ENCODE peak calls at places on chromosomes 1 and 21, in four cellular contexts. N is HL-60, C is lower lobe of right lung, Y is body of pancreas. G is an unnamed sample.
A peak's percentile ranks its signal among the peaks of the same experiment; 100 is the strongest.

GRCh38 chr1:37410815-37411214 is 63.6 kb upstream of the ZC3H12A start:
- DNase-seq in N (no peak), C (no peak), Y (no peak), G (no peak)

GRCh38 chr1:183914891-183915290 is 110.0 kb downstream of the RGL1 start:
- DNase-seq in N (no peak), C (no peak), Y (no peak), G (no peak)

GRCh38 chr1:41650176-41650519 is 165.7 kb upstream of the EDN2 start:
- DNase-seq in N (peak; percentile 61), C (peak; percentile 78), Y (no peak), G (peak; percentile 41)

GRCh38 chr1:181919729-181919991 is 141.9 kb downstream of the ZNF648 start:
- DNase-seq in N (no peak), C (no peak), Y (no peak), G (no peak)

GRCh38 chr1:203744008-203744972 is 20.7 kb upstream of the LAX1 start:
- DNase-seq in N (peak; percentile 73), C (no peak), Y (no peak), G (no peak)

GRCh38 chr1:66445492-66446181 is 88.3 kb upstream of the SGIP1 start:
- DNase-seq in N (peak; percentile 31), C (peak; percentile 47), Y (no peak), G (no peak)

GRCh38 chr1:116759636-116760035 is 5.4 kb downstream of the CD2 start:
- DNase-seq in N (no peak), C (no peak), Y (no peak), G (no peak)

GRCh38 chr1:2404142-2404889 is 8.0 kb downstream of the PEX10 start:
- DNase-seq in N (no peak), C (no peak), Y (no peak), G (no peak)

GRCh38 chr21:42522271-42522670 is 8.6 kb downstream of the SLC37A1 start:
- DNase-seq in N (no peak), C (no peak), Y (no peak), G (no peak)

GRCh38 chr1:42937836-42938595 is 20.7 kb downstream of the SLC2A1 start:
- DNase-seq in N (peak; percentile 60), C (no peak), Y (no peak), G (no peak)

GRCh38 chr1:92817986-92818764 is 13.7 kb upstream of the RPL5 start:
- DNase-seq in N (peak; percentile 34), C (no peak), Y (peak; percentile 19), G (no peak)

GRCh38 chr1:153631047-153632022 is 2.5 kb upstream of the CHTOP start:
- DNase-seq in N (no peak), C (no peak), Y (no peak), G (no peak)

GRCh38 chr1:115183158-115183557 is 93.9 kb upstream of the TSPAN2 start:
- DNase-seq in N (no peak), C (no peak), Y (no peak), G (no peak)

GRCh38 chr1:62357916-62358315 is 38.7 kb upstream of the KANK4 start:
- DNase-seq in N (no peak), C (no peak), Y (no peak), G (no peak)

GRCh38 chr21:39611547-39612190 is 1.1 kb upstream of the B3GALT5 start:
- DNase-seq in N (no peak), C (no peak), Y (peak; percentile 36), G (no peak)

GRCh38 chr1:155657463-155657862 is 31.1 kb downstream of the YY1AP1 start:
- DNase-seq in N (no peak), C (no peak), Y (no peak), G (no peak)

GRCh38 chr1:3676581-3677410 is 24.5 kb downstream of the TP73 start:
- DNase-seq in N (peak; percentile 64), C (no peak), Y (no peak), G (peak; percentile 22)
- TF ChIP-seq CTCF in N (peak; percentile 8), C (no peak), Y (no peak), G (no peak)

GRCh38 chr1:36142121-36142520 is 7.2 kb downstream of the TRAPPC3 start:
- DNase-seq in N (no peak), C (no peak), Y (no peak), G (no peak)

GRCh38 chr1:36139521-36139920 is 9.8 kb downstream of the TRAPPC3 start:
- DNase-seq in N (no peak), C (no peak), Y (no peak), G (no peak)

GRCh38 chr1:36144413-36144812 is 4.9 kb downstream of the TRAPPC3 start:
- DNase-seq in N (no peak), C (no peak), Y (no peak), G (no peak)

GRCh38 chr1:36148821-36149236 is 457 bp downstream of the TRAPPC3 start:
- DNase-seq in N (no peak), C (no peak), Y (no peak), G (no peak)

DNA sequence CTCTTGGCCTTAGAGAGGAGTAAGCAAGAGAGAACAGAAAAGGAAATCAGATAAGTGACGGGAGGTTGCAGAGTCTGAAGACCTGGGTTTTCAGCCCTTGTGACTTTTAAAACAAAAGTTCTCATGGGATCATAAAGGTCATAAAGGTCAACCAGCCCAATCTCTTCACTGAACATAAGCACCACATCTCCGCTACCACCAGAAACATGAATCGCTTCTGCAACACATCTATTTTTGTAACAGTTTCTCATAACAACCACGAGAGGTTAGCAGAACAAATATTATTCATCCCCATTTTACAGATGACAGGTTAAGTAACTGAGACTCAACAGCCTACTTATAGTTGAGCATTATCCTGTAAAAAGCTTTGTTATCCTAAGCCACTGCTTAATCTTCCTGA is 5.9 kb downstream of the TRAPPC3 start:
- DNase-seq in N (no peak), C (no peak), Y (no peak), G (no peak)
- H3K27ac ChIP-seq in N (no peak overlapping the region), C (no peak overlapping the region), Y (no peak overlapping the region), G (no peak overlapping the region)

GRCh38 chr21:34891610-34891943 is 157.5 kb downstream of the RUNX1 start:
- DNase-seq in N (no peak), C (no peak), Y (no peak), G (no peak)
- H3K4me3 ChIP-seq in N (peak overlapping the region; percentile 29), C (peak overlapping the region; percentile 70), Y (no peak overlapping the region), G (no peak overlapping the region)

DNA sequence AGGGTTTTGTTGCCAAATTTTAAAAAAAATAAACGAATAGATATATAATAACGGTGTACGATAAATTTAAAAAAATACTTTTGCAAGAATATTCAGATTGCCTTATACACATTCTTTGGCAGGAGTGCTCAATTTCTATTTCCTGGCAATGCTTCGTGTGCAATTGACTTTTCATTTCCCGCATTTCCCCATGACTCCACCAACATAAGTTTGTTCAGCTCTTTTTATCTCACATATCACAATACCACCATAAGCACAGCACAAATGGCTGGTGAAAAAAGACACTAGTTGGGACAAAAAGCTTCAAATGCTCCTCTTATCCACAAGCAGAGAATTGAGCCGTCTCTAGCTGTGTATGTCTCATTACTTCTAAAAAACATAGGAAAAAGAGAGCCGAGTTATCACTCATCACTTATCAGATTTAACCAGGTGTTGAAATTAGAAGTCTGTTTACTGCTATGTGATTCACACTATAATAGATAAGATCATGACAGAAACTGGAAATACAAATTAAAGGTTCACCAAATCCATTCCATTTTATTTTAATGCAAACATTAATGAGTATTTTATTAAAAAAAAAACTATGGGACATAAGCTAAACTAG is 28.9 kb upstream of the RGS1 start:
- DNase-seq in N (no peak), C (no peak), Y (no peak), G (no peak)
- TF ChIP-seq CTCF in N (no peak), C (no peak), Y (no peak), G (no peak)

GRCh38 chr1:169510060-169510459 is 24.3 kb upstream of the SLC19A2 start:
- DNase-seq in N (no peak), C (no peak), Y (no peak), G (no peak)
- H3K27ac ChIP-seq in N (no peak overlapping the region), C (no peak overlapping the region), Y (no peak overlapping the region), G (peak overlapping the region; percentile 20)

DNA sequence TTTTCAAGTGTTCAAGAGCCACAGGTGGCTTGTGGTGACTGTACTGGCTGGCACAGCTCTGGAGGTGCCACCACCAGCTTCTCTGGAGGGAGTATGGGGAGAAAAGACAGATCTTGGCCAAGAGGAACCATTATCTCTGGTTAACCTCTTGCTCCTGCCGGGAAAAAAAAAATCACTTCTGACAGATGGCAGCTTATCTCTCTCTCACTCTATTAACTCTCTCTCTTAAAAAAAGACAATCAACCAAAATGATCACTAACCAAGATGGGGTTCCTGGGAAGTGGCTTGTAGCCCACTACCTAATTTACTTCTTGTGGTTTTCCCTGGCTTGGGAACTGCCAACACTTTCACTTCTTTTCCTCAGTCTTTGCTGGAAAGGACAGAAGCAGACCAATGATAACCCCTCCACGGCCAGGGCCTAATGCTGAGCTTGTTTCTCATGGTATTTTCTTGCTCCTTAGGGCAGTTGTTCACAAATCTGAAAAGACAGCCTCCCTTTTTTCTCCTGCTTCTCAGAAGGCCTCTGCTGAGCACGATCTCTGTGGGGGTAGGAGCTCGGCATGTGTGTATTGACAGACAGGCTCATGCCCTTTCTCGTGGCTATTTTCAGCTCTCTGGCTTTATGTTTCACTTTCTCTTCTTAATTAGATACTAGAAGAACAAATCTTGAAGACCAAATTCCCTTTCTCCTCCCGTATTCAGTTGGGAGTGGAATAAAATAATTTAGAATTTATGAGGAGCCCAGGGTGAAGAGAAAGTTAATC is 950 bp upstream of the RIIAD1 start:
- DNase-seq in N (no peak), C (no peak), Y (no peak), G (no peak)
- H3K4me3 ChIP-seq in N (no peak overlapping the region), C (peak overlapping the region; percentile 61), Y (no peak overlapping the region), G (peak overlapping the region; percentile 59)

G was measured in right lobe of liver.